ENCODE peak calls at places on chromosomes 4 and X, in ten cellular contexts. E is T follicular helper cell; L is psoas muscle; N is lower lobe of right lung; J is stimulated activated CD8-positive, alpha-beta memory T cell treated with anti-CD3 and anti-CD28 coated beads, Interleukin-2, amount 100 ng/mL, for 48 hours; U is effector memory CD4-positive, alpha-beta T cell; S is ascending aorta; Z is fibroblast of the conjunctiva; I is upper lobe of right lung; P is Kasumi-1. V is an unnamed sample.

GRCh38 chrX:1542994-1543725 is 6.2 kb upstream of the P2RY8 start:
- DNase-seq in E (no peak), J (no peak), Z (no peak), L (no peak), N (no peak), P (no peak), S (peak; percentile 38), I (no peak), U (no peak), V (no peak)

GRCh38 chr4:7281316-7282093 is 89.2 kb downstream of the SORCS2 start:
- DNase-seq in I (no peak), L (no peak), N (no peak), Z (no peak), S (no peak), E (no peak), U (no peak), P (no peak), J (no peak), V (peak; percentile 74)

GRCh38 chr4:38385286-38386010 is 278.6 kb upstream of the KLF3 start:
- DNase-seq in E (no peak), I (no peak), L (peak; percentile 47), Z (no peak), J (no peak), S (no peak), U (no peak), N (no peak), P (no peak), V (no peak)

GRCh38 chr4:150224896-150225591 is 146.8 kb downstream of the DCLK2 start:
- DNase-seq in L (no peak), S (no peak), I (no peak), E (no peak), P (no peak), U (no peak), Z (peak; percentile 74), N (no peak), J (no peak), V (peak; percentile 72)

GRCh38 chr4:159175165-159175988 is 72.5 kb downstream of the RAPGEF2 start:
- DNase-seq in P (peak; percentile 87), J (peak; percentile 13), Z (peak; percentile 84), L (peak; percentile 62), U (peak; percentile 23), S (peak; percentile 79), E (peak; percentile 38), I (no peak), N (peak; percentile 51), V (peak; percentile 74)

GRCh38 chr4:41207330-41207831 is 7.0 kb downstream of the APBB2 start:
- DNase-seq in S (no peak), L (peak; percentile 64), Z (no peak), E (no peak), N (no peak), P (no peak), I (no peak), U (no peak), J (no peak), V (no peak)

GRCh38 chr4:86338989-86339388 is 20.9 kb downstream of the MAPK10 start:
- DNase-seq in E (no peak), J (no peak), S (no peak), Z (peak; percentile 68), P (no peak), I (no peak), U (no peak), L (no peak), N (no peak), V (peak; percentile 76)

GRCh38 chrX:17361620-17362019 is 13.4 kb upstream of the NHS start:
- DNase-seq in E (no peak), I (no peak), J (no peak), Z (no peak), N (no peak), P (no peak), U (no peak), S (no peak), L (no peak), V (no peak)

GRCh38 chrX:14497184-14497666 is 32.1 kb upstream of the GLRA2 start:
- DNase-seq in U (no peak), L (no peak), Z (no peak), I (no peak), J (no peak), S (no peak), E (no peak), N (no peak), P (no peak), V (peak; percentile 4)

GRCh38 chrX:40809210-40809609 is 73.9 kb upstream of the MED14 start:
- DNase-seq in E (no peak), I (no peak), L (no peak), N (no peak), P (no peak), Z (no peak), S (no peak), J (no peak), U (no peak), V (peak; percentile 48)

GRCh38 chrX:133249659-133250058 is 31.5 kb upstream of the TFDP3 start:
- DNase-seq in N (no peak), I (no peak), U (no peak), L (no peak), E (no peak), S (no peak), Z (no peak), J (no peak), P (peak; percentile 5), V (no peak)

GRCh38 chrX:64394874-64395567 is at the start of gene MTMR8:
- DNase-seq in E (peak; percentile 70), N (peak; percentile 78), Z (peak; percentile 13), S (peak; percentile 85), L (peak; percentile 82), J (peak; percentile 57), U (peak; percentile 60), I (peak; percentile 84), P (peak; percentile 70), V (no peak)

GRCh38 chr4:95548738-95549245 is at the start of gene UNC5C:
- DNase-seq in N (peak; percentile 56), J (no peak), P (no peak), S (peak; percentile 91), I (peak; percentile 78), U (no peak), E (no peak), L (peak; percentile 85), Z (no peak), V (no peak)

GRCh38 chrX:73478961-73479360 is 32.1 kb downstream of the CDX4 start:
- DNase-seq in L (no peak), Z (no peak), E (no peak), P (no peak), N (no peak), S (no peak), I (no peak), J (no peak), U (no peak), V (no peak)

GRCh38 chrX:57364145-57364544 is 77.6 kb downstream of the FAAH2 start:
- DNase-seq in S (no peak), P (no peak), L (no peak), I (no peak), J (no peak), N (no peak), Z (no peak), U (no peak), E (no peak), V (no peak)

GRCh38 chrX:39957816-39958561 is 139.8 kb downstream of the BCOR start:
- DNase-seq in N (no peak), I (no peak), S (no peak), E (no peak), Z (no peak), U (no peak), P (no peak), J (no peak), L (no peak), V (peak; percentile 66)

GRCh38 chr4:161555689-161556660 is 607.8 kb downstream of the FSTL5 start:
- DNase-seq in S (no peak), P (no peak), Z (no peak), E (no peak), L (no peak), I (no peak), U (no peak), J (no peak), N (no peak), V (peak; percentile 21)

GRCh38 chr4:70895846-70896435 is 6.2 kb upstream of the MOB1B start:
- DNase-seq in Z (no peak), I (no peak), L (no peak), S (no peak), N (no peak), P (no peak), J (no peak), U (no peak), E (no peak), V (no peak)

GRCh38 chrX:110402091-110402854 is 43.6 kb downstream of the RTL9 start:
- DNase-seq in S (no peak), Z (no peak), P (no peak), I (no peak), E (no peak), L (peak; percentile 66), N (no peak), J (no peak), U (no peak), V (peak; percentile 73)

GRCh38 chrX:11759461-11760311 is 1.6 kb downstream of the MSL3 start:
- DNase-seq in L (peak; percentile 83), E (peak; percentile 73), N (peak; percentile 82), I (peak; percentile 71), U (peak; percentile 59), J (peak; percentile 31), S (peak; percentile 92), Z (peak; percentile 86), P (peak; percentile 81), V (peak; percentile 85)

GRCh38 chr4:88591787-88592599 is at the start of gene HERC3:
- DNase-seq in I (peak; percentile 97), U (peak; percentile 80), Z (peak; percentile 51), J (peak; percentile 79), L (peak; percentile 96), N (peak; percentile 94), P (peak; percentile 83), E (peak; percentile 81), S (peak; percentile 96), V (peak; percentile 95)

GRCh38 chrX:15511563-15511962 is 11.0 kb downstream of the BMX start:
- DNase-seq in S (no peak), E (no peak), L (no peak), I (no peak), U (no peak), Z (no peak), J (no peak), N (no peak), P (no peak), V (no peak)

GRCh38 chr4:109574931-109575804 is 15.1 kb downstream of the MCUB start:
- DNase-seq in E (no peak), L (no peak), J (no peak), I (no peak), P (no peak), U (no peak), S (no peak), Z (no peak), N (no peak), V (no peak)

GRCh38 chr4:143711543-143712159 is 11.2 kb upstream of the FREM3 start:
- DNase-seq in N (no peak), E (no peak), S (no peak), L (no peak), Z (no peak), J (no peak), I (no peak), P (no peak), U (no peak), V (no peak)

GRCh38 chr4:71333368-71333767 is 5.5 kb upstream of the SLC4A4 start:
- DNase-seq in U (no peak), J (no peak), L (no peak), N (no peak), Z (no peak), I (no peak), S (no peak), P (no peak), E (no peak), V (no peak)

GRCh38 chr4:19842471-19842870 is 409.2 kb upstream of the SLIT2 start:
- DNase-seq in L (no peak), Z (no peak), N (no peak), E (no peak), J (no peak), U (no peak), I (no peak), S (no peak), P (no peak), V (no peak)

GRCh38 chr4:61528595-61528994 is 328.5 kb downstream of the ADGRL3 start:
- DNase-seq in J (no peak), Z (no peak), I (no peak), N (no peak), P (no peak), S (no peak), E (no peak), U (no peak), L (no peak), V (no peak)

GRCh38 chr4:47705326-47705981 is 132.4 kb downstream of the CORIN start:
- DNase-seq in U (no peak), Z (peak; percentile 13), N (no peak), S (no peak), L (no peak), J (no peak), P (peak; percentile 91), I (no peak), E (no peak), V (no peak)

V was measured in AG08395.